ENCODE peak calls at places on chromosomes 7 and 10, in seven cellular contexts. R, D, W, F, G, I and A are unnamed samples.

GRCh38 chr10:70269741-70270140 is 14.1 kb downstream of the NPFFR1 start:
- DNase-seq in R (no peak), D (no peak), W (no peak), F (no peak), G (no peak), I (no peak), A (no peak)

GRCh38 chr10:114458955-114459354 is 54.7 kb upstream of the AFAP1L2 start:
- DNase-seq in R (peak; percentile 4), D (peak; percentile 51), W (no peak), F (peak; percentile 88), G (peak; percentile 48), I (peak; percentile 39), A (peak; percentile 90)

GRCh38 chr7:32500922-32501341 is 5.6 kb downstream of the AVL9 start:
- DNase-seq in R (peak; percentile 62), D (peak; percentile 26), W (no peak), F (no peak), G (peak; percentile 77), I (no peak), A (no peak)

GRCh38 chr7:105602325-105603305 is 21.3 kb upstream of the EFCAB10 start:
- DNase-seq in R (peak; percentile 45), D (no peak), W (no peak), F (no peak), G (no peak), I (no peak), A (no peak)

GRCh38 chr10:44991571-44991970 is 9.2 kb upstream of the ZNF22 start:
- DNase-seq in R (no peak), D (no peak), W (no peak), F (no peak), G (no peak), I (no peak), A (no peak)

GRCh38 chr10:87702260-87702972 is 42.7 kb downstream of the PAPSS2 start:
- DNase-seq in R (no peak), D (no peak), W (no peak), F (no peak), G (no peak), I (no peak), A (no peak)

GRCh38 chr10:113000876-113001598 is 51.0 kb downstream of the TCF7L2 start:
- DNase-seq in R (no peak), D (peak; percentile 91), W (no peak), F (no peak), G (no peak), I (no peak), A (peak; percentile 69)

GRCh38 chr7:82624337-82624736 is 180.8 kb upstream of the CACNA2D1 start:
- DNase-seq in R (peak; percentile 97), D (no peak), W (no peak), F (no peak), G (peak; percentile 77), I (no peak), A (no peak)

GRCh38 chr7:135672560-135673359 is 10.4 kb downstream of the STMP1 start:
- DNase-seq in R (peak; percentile 84), D (peak; percentile 75), W (peak; percentile 33), F (no peak), G (peak; percentile 75), I (no peak), A (peak; percentile 73)

GRCh38 chr10:21732067-21732772 is 198.2 kb downstream of the MLLT10 start:
- DNase-seq in R (peak; percentile 82), D (peak; percentile 72), W (peak; percentile 75), F (peak; percentile 88), G (peak; percentile 81), I (peak; percentile 77), A (peak; percentile 93)

GRCh38 chr7:129959480-129960332 is 6.9 kb upstream of the UBE2H start:
- DNase-seq in R (no peak), D (peak; percentile 65), W (no peak), F (no peak), G (peak; percentile 24), I (no peak), A (no peak)

GRCh38 chr7:139034855-139035587 is 821 bp downstream of the ZC3HAV1L start:
- DNase-seq in R (peak; percentile 27), D (no peak), W (no peak), F (peak; percentile 55), G (peak; percentile 52), I (no peak), A (peak; percentile 28)

GRCh38 chr10:22620140-22620857 is 94.1 kb downstream of the PIP4K2A start:
- DNase-seq in R (peak; percentile 95), D (peak; percentile 58), W (no peak), F (no peak), G (peak; percentile 77), I (no peak), A (no peak)

GRCh38 chr7:41331194-41331593 is 371.7 kb downstream of the INHBA start:
- DNase-seq in R (no peak), D (no peak), W (no peak), F (no peak), G (no peak), I (no peak), A (no peak)

DNA sequence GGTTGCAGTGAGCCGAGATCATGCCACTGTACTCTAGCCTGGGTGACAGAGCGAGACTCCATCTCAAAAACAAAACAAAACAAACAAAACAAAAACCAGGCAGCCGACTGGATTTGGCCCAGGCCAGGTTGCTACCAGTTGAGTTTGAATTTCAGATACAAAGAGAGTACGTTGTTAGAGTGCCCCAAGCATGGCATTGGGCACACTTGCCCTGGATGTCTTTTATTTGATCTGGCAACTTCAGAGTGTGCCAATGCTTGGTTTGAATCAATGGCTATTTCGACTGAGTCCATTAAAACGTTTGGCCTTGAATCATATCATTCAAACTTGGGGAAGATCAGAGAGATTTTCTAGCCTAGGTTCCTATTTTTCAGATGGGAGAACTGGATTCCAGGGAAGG is 213.4 kb upstream of the SHH start:
- DNase-seq in R (no peak), D (no peak), W (no peak), F (no peak), G (no peak), I (no peak), A (no peak)
- H3K4ac ChIP-seq in R (no peak overlapping the region), D (no peak overlapping the region), W (no peak overlapping the region), F (no peak overlapping the region), G (no peak overlapping the region), I (no peak overlapping the region), A (no peak overlapping the region)

GRCh38 chr10:14530465-14530864 is 199.7 kb upstream of the FRMD4A start:
- DNase-seq in R (peak; percentile 49), D (peak; percentile 91), W (no peak), F (no peak), G (no peak), I (no peak), A (peak; percentile 18)

GRCh38 chr10:14533295-14533694 is 202.6 kb upstream of the FRMD4A start:
- DNase-seq in R (no peak), D (no peak), W (no peak), F (no peak), G (no peak), I (no peak), A (no peak)

GRCh38 chr10:14534152-14534551 is 203.4 kb upstream of the FRMD4A start:
- DNase-seq in R (no peak), D (no peak), W (no peak), F (no peak), G (no peak), I (no peak), A (no peak)

GRCh38 chr10:14535497-14536199 is 204.9 kb upstream of the FRMD4A start:
- DNase-seq in R (no peak), D (peak; percentile 78), W (no peak), F (no peak), G (no peak), I (no peak), A (no peak)

GRCh38 chr10:14532473-14533251 is 201.9 kb upstream of the FRMD4A start:
- DNase-seq in R (peak; percentile 65), D (peak; percentile 98), W (no peak), F (no peak), G (no peak), I (no peak), A (peak; percentile 20)
- H3K4ac ChIP-seq in R (peak overlapping the region; percentile 74), D (no peak overlapping the region), W (no peak overlapping the region), F (no peak overlapping the region), G (no peak overlapping the region), I (no peak overlapping the region), A (no peak overlapping the region)

DNA sequence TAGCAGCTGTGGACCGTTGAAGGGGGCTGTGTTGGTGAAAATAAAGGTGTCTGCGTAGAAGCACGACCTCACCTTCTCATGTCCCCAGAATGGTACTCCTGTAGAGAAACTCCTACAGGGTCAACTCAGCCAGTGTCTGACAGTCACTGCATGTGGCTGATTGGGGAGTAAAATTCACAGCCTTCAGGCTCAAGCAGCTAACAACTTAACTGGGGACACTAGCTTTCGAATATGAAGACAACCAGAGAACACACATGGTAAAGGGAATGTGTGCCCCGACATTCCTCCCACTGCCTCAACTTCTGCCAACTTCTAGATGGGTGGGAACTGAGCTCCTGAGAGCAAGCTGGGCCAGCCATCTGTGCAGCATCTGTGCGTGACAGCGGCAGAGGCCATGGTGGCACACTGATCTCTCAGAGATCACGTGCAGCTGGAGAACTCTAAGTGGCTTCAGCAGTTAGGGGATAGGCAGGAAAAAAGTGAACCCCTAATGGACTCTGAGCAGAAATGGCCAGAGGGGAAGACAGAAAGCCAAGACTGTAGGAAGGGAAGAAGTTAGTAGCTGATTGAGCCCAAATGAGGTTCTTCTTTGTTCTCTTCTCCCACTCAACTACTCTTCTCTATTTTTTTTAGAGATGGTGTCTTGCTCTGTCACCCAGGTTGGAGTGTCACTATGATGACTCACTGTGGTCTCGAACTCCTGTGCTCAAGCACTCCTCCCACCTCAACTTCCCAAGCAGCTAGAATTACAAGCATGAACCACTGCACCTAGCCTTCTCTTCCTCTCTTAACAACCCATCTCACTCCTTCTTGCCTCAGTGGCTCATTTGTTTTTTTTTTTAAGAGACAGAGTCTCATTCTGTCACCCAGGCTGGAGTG is 280.8 kb downstream of the ZEB1 start:
- DNase-seq in R (peak; percentile 15), D (no peak), W (no peak), F (peak; percentile 4), G (no peak), I (no peak), A (no peak)
- H3K4ac ChIP-seq in R (no peak overlapping the region), D (no peak overlapping the region), W (no peak overlapping the region), F (no peak overlapping the region), G (no peak overlapping the region), I (no peak overlapping the region), A (no peak overlapping the region)

DNA sequence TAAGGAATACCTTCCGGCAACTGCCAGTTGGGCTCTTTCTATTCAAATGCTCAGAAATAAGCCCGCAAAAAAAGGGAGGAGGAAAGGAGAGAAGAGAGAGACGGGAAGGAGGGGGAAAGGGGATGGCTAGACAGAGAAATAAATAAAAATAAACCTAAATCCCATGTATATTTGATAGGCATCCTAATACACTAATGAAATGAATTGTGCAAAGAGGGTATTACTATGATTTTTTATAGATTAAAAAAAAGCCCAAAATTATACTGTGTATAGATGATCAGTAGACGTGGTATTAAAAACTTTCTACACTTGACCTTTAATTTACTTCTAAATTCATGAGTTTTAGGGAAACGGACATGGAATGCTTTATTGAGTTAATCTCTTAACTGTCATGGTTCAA is 89.9 kb downstream of the HBP1 start:
- DNase-seq in R (no peak), D (no peak), W (no peak), F (no peak), G (no peak), I (no peak), A (no peak)
- H3K4ac ChIP-seq in R (no peak overlapping the region), D (no peak overlapping the region), W (no peak overlapping the region), F (no peak overlapping the region), G (no peak overlapping the region), I (no peak overlapping the region), A (no peak overlapping the region)

DNA sequence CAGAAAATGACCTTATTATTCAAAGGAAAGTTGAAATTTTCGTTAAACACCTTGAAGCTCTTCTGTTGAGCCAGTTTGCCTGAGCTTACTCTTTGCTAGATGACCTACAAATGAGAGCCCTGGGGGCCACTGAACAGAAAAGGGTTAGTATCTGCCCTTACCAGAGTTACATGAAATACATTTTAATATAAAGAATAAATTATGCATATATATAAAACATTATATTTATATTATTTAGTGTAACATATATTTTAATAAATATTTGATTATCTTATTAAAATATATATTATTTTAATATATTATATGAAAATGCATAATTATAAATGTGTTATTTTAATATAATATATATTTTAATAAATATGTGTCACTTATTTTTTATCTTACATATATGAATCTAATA is 628.4 kb upstream of the TPK1 start:
- DNase-seq in R (no peak), D (no peak), W (no peak), F (no peak), G (no peak), I (no peak), A (no peak)
- H3K4ac ChIP-seq in R (no peak overlapping the region), D (no peak overlapping the region), W (no peak overlapping the region), F (no peak overlapping the region), G (no peak overlapping the region), I (no peak overlapping the region), A (no peak overlapping the region)